ENCODE peak calls at places on chromosome 15, in five cellular contexts. W is right cardiac atrium; A is small intestine; G is activated CD4-positive, alpha-beta T cell treated with anti-CD3 and anti-CD28 coated beads for 1 hour; R is stimulated activated naive B cell treated with anti-CD40 and anti-IgM and Interleukin-4, amounts not matched to agents 10 μg/mL and 1 μg/mL and 100 μg/mL, for 72 hours. D is an unnamed sample.

GRCh38 chr15:99476413-99477222 is 89.2 kb upstream of the MEF2A start:
- DNase-seq in R (peak; percentile 48), A (no peak), G (no peak), W (peak; percentile 76), D (no peak)

GRCh38 chr15:80800067-80800466 is 20.9 kb downstream of the CEMIP start:
- DNase-seq in G (no peak), R (no peak), W (no peak), A (no peak), D (no peak)

GRCh38 chr15:93716615-93717221 is 514.6 kb upstream of the MCTP2 start:
- DNase-seq in G (no peak), A (no peak), R (no peak), W (no peak), D (no peak)

GRCh38 chr15:81336568-81336967 is 12.6 kb upstream of the STARD5 start:
- DNase-seq in A (no peak), G (no peak), R (no peak), W (no peak), D (peak; percentile 17)

GRCh38 chr15:101381671-101382212 is 86.7 kb upstream of the SNRPA1 start:
- DNase-seq in W (no peak), G (no peak), R (no peak), A (no peak), D (no peak)

GRCh38 chr15:40338921-40339620 is 1.7 kb downstream of the CCDC9B start:
- DNase-seq in R (no peak), W (peak; percentile 64), A (no peak), G (no peak), D (peak; percentile 88)

GRCh38 chr15:39287322-39288195 is 293.3 kb upstream of the THBS1 start:
- DNase-seq in G (no peak), A (no peak), W (no peak), R (no peak), D (no peak)

GRCh38 chr15:29825205-29825604 is 2.9 kb upstream of the TJP1 start:
- DNase-seq in W (no peak), R (no peak), G (no peak), A (no peak), D (peak; percentile 46)

GRCh38 chr15:62067448-62068044 is 769 bp downstream of the C2CD4A start:
- DNase-seq in R (peak; percentile 8), G (no peak), W (peak; percentile 75), A (peak; percentile 31), D (peak; percentile 36)

GRCh38 chr15:37682304-37682703 is 252.1 kb upstream of the TMCO5A start:
- DNase-seq in W (no peak), G (no peak), A (peak; percentile 26), R (no peak), D (peak; percentile 59)

GRCh38 chr15:98785796-98786581 is 137.7 kb downstream of the IGF1R start:
- DNase-seq in W (no peak), A (peak; percentile 49), G (no peak), R (no peak), D (no peak)

GRCh38 chr15:40061212-40061901 is 22.4 kb upstream of the SRP14 start:
- DNase-seq in W (no peak), G (no peak), A (no peak), R (no peak), D (no peak)

GRCh38 chr15:41671656-41672636 is 11.7 kb downstream of the MGA start:
- DNase-seq in R (no peak), A (no peak), W (no peak), G (no peak), D (no peak)

GRCh38 chr15:39327005-39327725 is 253.7 kb upstream of the THBS1 start:
- DNase-seq in A (no peak), W (no peak), R (no peak), G (no peak), D (no peak)

GRCh38 chr15:74376825-74377581 is 9.6 kb upstream of the CYP11A1 start:
- DNase-seq in R (no peak), W (no peak), G (no peak), A (no peak), D (no peak)

GRCh38 chr15:40722934-40723333 is 28.0 kb downstream of the RAD51 start:
- DNase-seq in W (no peak), R (no peak), G (no peak), A (no peak), D (no peak)

GRCh38 chr15:85854345-85855097 is 59.8 kb upstream of the KLHL25 start:
- DNase-seq in R (peak; percentile 40), A (peak; percentile 63), W (no peak), G (no peak), D (peak; percentile 71)

GRCh38 chr15:83512459-83512858 is 65.3 kb downstream of the SH3GL3 start:
- DNase-seq in W (no peak), R (no peak), A (no peak), G (no peak), D (no peak)

GRCh38 chr15:73127302-73127936 is 75.2 kb downstream of the NEO1 start:
- DNase-seq in G (no peak), R (no peak), A (peak; percentile 38), W (no peak), D (peak; percentile 59)

GRCh38 chr15:87829651-87830050 is 426.9 kb downstream of the NTRK3 start:
- DNase-seq in G (no peak), W (peak; percentile 81), A (no peak), R (no peak), D (no peak)

GRCh38 chr15:87492321-87492720 is 764.2 kb downstream of the NTRK3 start:
- DNase-seq in R (no peak), W (no peak), G (no peak), A (no peak), D (no peak)

GRCh38 chr15:64009241-64009640 is 37.0 kb downstream of the DAPK2 start:
- DNase-seq in W (peak; percentile 81), G (no peak), R (no peak), A (peak; percentile 70), D (no peak)

GRCh38 chr15:77497108-77497737 is 76.5 kb downstream of the HMG20A start:
- DNase-seq in W (peak; percentile 93), G (no peak), A (no peak), R (no peak), D (no peak)

GRCh38 chr15:70563561-70564095 is 199.7 kb downstream of the UACA start:
- DNase-seq in R (no peak), A (no peak), W (no peak), G (no peak), D (no peak)

GRCh38 chr15:31058236-31058962 is 43.1 kb downstream of the TRPM1 start:
- DNase-seq in A (no peak), W (no peak), G (no peak), R (no peak), D (no peak)

GRCh38 chr15:57356636-57357035 is 19.7 kb upstream of the CGNL1 start:
- DNase-seq in R (no peak), W (no peak), A (no peak), G (no peak), D (no peak)

GRCh38 chr15:80138962-80139361 is 13.8 kb upstream of the FAH start:
- DNase-seq in A (no peak), W (no peak), R (no peak), G (no peak), D (no peak)

GRCh38 chr15:55921744-55922143 is 71.7 kb downstream of the NEDD4 start:
- DNase-seq in W (no peak), A (no peak), R (no peak), G (no peak), D (no peak)

GRCh38 chr15:78251136-78251535 is 13.2 kb upstream of the DNAJA4 start:
- DNase-seq in W (no peak), R (no peak), G (no peak), A (no peak), D (no peak)

GRCh38 chr15:40847225-40847961 is 3.5 kb downstream of the SPINT1 start:
- DNase-seq in W (peak; percentile 81), G (no peak), R (peak; percentile 41), A (peak; percentile 100), D (peak; percentile 97)

GRCh38 chr15:68417051-68417450 is 14.9 kb downstream of the ITGA11 start:
- DNase-seq in A (no peak), W (no peak), G (no peak), R (no peak), D (no peak)

GRCh38 chr15:63870403-63871209 is 36.9 kb upstream of the HERC1 start:
- DNase-seq in G (no peak), A (peak; percentile 29), W (peak; percentile 66), R (no peak), D (peak; percentile 67)

GRCh38 chr15:41562784-41563198 is 3.8 kb downstream of the TYRO3 start:
- DNase-seq in G (no peak), W (peak; percentile 74), A (no peak), R (no peak), D (no peak)

GRCh38 chr15:33834892-33835730 is 133.2 kb upstream of the CHRM5 start:
- DNase-seq in G (no peak), A (no peak), R (no peak), W (no peak), D (no peak)

GRCh38 chr15:95932141-95932540 is 398.4 kb upstream of the NR2F2 start:
- DNase-seq in G (no peak), A (no peak), W (no peak), R (no peak), D (peak; percentile 51)

GRCh38 chr15:40906947-40907802 is 12.9 kb downstream of the VPS18 start:
- DNase-seq in G (no peak), A (peak; percentile 75), W (peak; percentile 87), R (no peak), D (peak; percentile 75)

D was measured in HT-29.